ENCODE peak calls at places on chromosome 2, in four cellular contexts. Y is AG04450; R is NCI-H2171 treated with DMSO at 0.1 percent for 48 hours; B is stimulated activated naive CD4-positive, alpha-beta T cell. W is an unnamed sample.

GRCh38 chr2:107595749-107596148 is 230.9 kb upstream of the RGPD4 start:
- DNase-seq in Y (peak; percentile 45), R (no peak), B (no peak), W (no peak)

GRCh38 chr2:60368437-60368836 is 185.0 kb downstream of the BCL11A start:
- DNase-seq in Y (no peak), R (no peak), B (no peak), W (no peak)

GRCh38 chr2:189481071-189481470 is 39.8 kb downstream of the WDR75 start:
- DNase-seq in Y (no peak), R (no peak), B (no peak), W (no peak)

GRCh38 chr2:220215785-220216184 is 588.4 kb downstream of the SLC4A3 start:
- DNase-seq in Y (no peak), R (peak; percentile 86), B (no peak), W (no peak)

GRCh38 chr2:96205238-96205637 is 3.4 kb downstream of the STARD7 start:
- DNase-seq in Y (no peak), R (no peak), B (no peak), W (no peak)

GRCh38 chr2:24111407-24111861 is 11.7 kb downstream of the PFN4 start:
- DNase-seq in Y (no peak), R (no peak), B (no peak), W (no peak)

GRCh38 chr2:64105676-64106461 is 38.4 kb downstream of the PELI1 start:
- DNase-seq in Y (no peak), R (no peak), B (no peak), W (no peak)

GRCh38 chr2:69577467-69578200 is 65.9 kb downstream of the AAK1 start:
- DNase-seq in Y (no peak), R (no peak), B (no peak), W (no peak)

GRCh38 chr2:150480241-150480640 is 7.2 kb downstream of the RND3 start:
- DNase-seq in Y (no peak), R (peak; percentile 25), B (no peak), W (no peak)

GRCh38 chr2:172484253-172484652 is 56.9 kb downstream of the ITGA6 start:
- DNase-seq in Y (no peak), R (peak; percentile 30), B (peak; percentile 23), W (peak; percentile 17)

GRCh38 chr2:108602422-108602821 is 68.2 kb downstream of the LIMS1 start:
- DNase-seq in Y (no peak), R (no peak), B (no peak), W (no peak)

GRCh38 chr2:108616731-108617161 is 82.5 kb downstream of the LIMS1 start:
- DNase-seq in Y (no peak), R (peak; percentile 86), B (no peak), W (no peak)

GRCh38 chr2:152646775-152647174 is 70.5 kb downstream of the PRPF40A start:
- DNase-seq in Y (peak; percentile 80), R (no peak), B (no peak), W (no peak)

GRCh38 chr2:20073462-20073861 is 22.0 kb upstream of the LAPTM4A start:
- DNase-seq in Y (no peak), R (no peak), B (no peak), W (no peak)

GRCh38 chr2:118310016-118310877 is 222.0 kb downstream of the INSIG2 start:
- DNase-seq in Y (no peak), R (peak; percentile 12), B (peak; percentile 73), W (peak; percentile 77)